ENCODE peak calls at places on chromosomes 1 and 21, in six cellular contexts. One of them, this sample, is unnamed.

GRCh38 chr1:21668232-21669032 is 725 bp downstream of the RAP1GAP start:
- DNase-seq in mesenchymal stem cell: no peak
- DNase-seq in MM.1S: no peak
- DNase-seq in CD4-positive, alpha-beta memory T cell: no peak
- DNase-seq in A549: no peak
- DNase-seq in trophoblast cell: no peak
- DNase-seq in this sample: no peak

GRCh38 chr1:7533006-7533405 is 238.1 kb upstream of the VAMP3 start:
- DNase-seq in mesenchymal stem cell: no peak
- DNase-seq in MM.1S: no peak
- DNase-seq in CD4-positive, alpha-beta memory T cell: no peak
- DNase-seq in A549: no peak
- DNase-seq in trophoblast cell: no peak
- DNase-seq in this sample: no peak

GRCh38 chr21:44298301-44298700 is 1.6 kb upstream of the PFKL start:
- DNase-seq in mesenchymal stem cell: no peak
- DNase-seq in MM.1S: peak
- DNase-seq in CD4-positive, alpha-beta memory T cell: peak
- DNase-seq in A549: no peak
- DNase-seq in trophoblast cell: peak
- DNase-seq in this sample: no peak

GRCh38 chr1:39886757-39887231 is 3.5 kb upstream of the TRIT1 start:
- DNase-seq in mesenchymal stem cell: peak
- DNase-seq in MM.1S: no peak
- DNase-seq in CD4-positive, alpha-beta memory T cell: no peak
- DNase-seq in A549: no peak
- DNase-seq in trophoblast cell: peak
- DNase-seq in this sample: no peak

GRCh38 chr1:69492286-69492685 is 75.4 kb upstream of the LRRC7 start:
- DNase-seq in mesenchymal stem cell: no peak
- DNase-seq in MM.1S: no peak
- DNase-seq in CD4-positive, alpha-beta memory T cell: no peak
- DNase-seq in A549: no peak
- DNase-seq in trophoblast cell: no peak
- DNase-seq in this sample: no peak

GRCh38 chr1:100862591-100862990 is 32.1 kb downstream of the EXTL2 start:
- DNase-seq in mesenchymal stem cell: no peak
- DNase-seq in MM.1S: no peak
- DNase-seq in CD4-positive, alpha-beta memory T cell: no peak
- DNase-seq in A549: no peak
- DNase-seq in trophoblast cell: no peak
- DNase-seq in this sample: no peak

GRCh38 chr1:226619031-226619430 is 70.5 kb downstream of the STUM start:
- DNase-seq in mesenchymal stem cell: no peak
- DNase-seq in MM.1S: no peak
- DNase-seq in CD4-positive, alpha-beta memory T cell: no peak
- DNase-seq in A549: no peak
- DNase-seq in trophoblast cell: no peak
- DNase-seq in this sample: no peak

GRCh38 chr1:186008920-186009737 is 274.9 kb downstream of the HMCN1 start:
- DNase-seq in mesenchymal stem cell: no peak
- DNase-seq in MM.1S: peak
- DNase-seq in CD4-positive, alpha-beta memory T cell: no peak
- DNase-seq in A549: no peak
- DNase-seq in trophoblast cell: no peak
- DNase-seq in this sample: no peak

GRCh38 chr21:23478381-23478780 is 2128.9 kb downstream of the MRPL39 start:
- DNase-seq in mesenchymal stem cell: no peak
- DNase-seq in MM.1S: no peak
- DNase-seq in CD4-positive, alpha-beta memory T cell: no peak
- DNase-seq in A549: no peak
- DNase-seq in trophoblast cell: no peak
- DNase-seq in this sample: no peak

GRCh38 chr1:46080257-46080656 is 52.2 kb downstream of the PIK3R3 start:
- DNase-seq in mesenchymal stem cell: no peak
- DNase-seq in MM.1S: no peak
- DNase-seq in CD4-positive, alpha-beta memory T cell: no peak
- DNase-seq in A549: no peak
- DNase-seq in trophoblast cell: no peak
- DNase-seq in this sample: no peak
- H3K4me3 ChIP-seq in mesenchymal stem cell: no peak
- H3K4me3 ChIP-seq in MM.1S: no peak
- H3K4me3 ChIP-seq in CD4-positive, alpha-beta memory T cell: no peak
- H3K4me3 ChIP-seq in A549: no peak
- H3K4me3 ChIP-seq in trophoblast cell: no peak
- H3K4me3 ChIP-seq in this sample: no peak

GRCh38 chr1:55039342-55040082 is at the start of gene PCSK9:
- DNase-seq in mesenchymal stem cell: peak
- DNase-seq in MM.1S: no peak
- DNase-seq in CD4-positive, alpha-beta memory T cell: no peak
- DNase-seq in A549: peak
- DNase-seq in trophoblast cell: no peak
- DNase-seq in this sample: no peak
- H3K4me3 ChIP-seq in mesenchymal stem cell: peak
- H3K4me3 ChIP-seq in MM.1S: no peak
- H3K4me3 ChIP-seq in CD4-positive, alpha-beta memory T cell: no peak
- H3K4me3 ChIP-seq in A549: peak
- H3K4me3 ChIP-seq in trophoblast cell: peak
- H3K4me3 ChIP-seq in this sample: no peak

DNA sequence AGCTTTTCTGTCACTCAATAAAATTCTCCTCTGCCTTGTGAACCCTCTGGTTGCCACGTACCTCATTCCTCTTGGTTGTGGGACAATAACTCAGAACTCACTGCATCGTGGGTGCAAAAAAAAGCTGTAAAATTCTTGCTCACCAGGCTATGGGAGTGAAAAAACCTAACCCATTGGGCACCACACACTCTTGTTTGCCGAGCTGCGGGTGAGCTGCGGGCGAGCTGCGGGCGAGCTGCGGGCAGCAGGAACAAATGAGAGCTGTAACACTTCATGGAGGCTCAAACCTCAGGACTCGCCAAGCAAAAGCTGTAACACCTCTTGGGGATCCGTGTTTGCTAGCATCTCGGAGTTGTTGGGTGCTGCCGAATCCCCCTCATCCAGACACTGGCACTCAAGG is 641.3 kb upstream of the CHRM3 start:
- DNase-seq in mesenchymal stem cell: no peak
- DNase-seq in MM.1S: no peak
- DNase-seq in CD4-positive, alpha-beta memory T cell: no peak
- DNase-seq in A549: no peak
- DNase-seq in trophoblast cell: no peak
- DNase-seq in this sample: no peak
- H3K4me3 ChIP-seq in mesenchymal stem cell: no peak
- H3K4me3 ChIP-seq in MM.1S: no peak
- H3K4me3 ChIP-seq in CD4-positive, alpha-beta memory T cell: no peak
- H3K4me3 ChIP-seq in A549: no peak
- H3K4me3 ChIP-seq in trophoblast cell: no peak
- H3K4me3 ChIP-seq in this sample: no peak

DNA sequence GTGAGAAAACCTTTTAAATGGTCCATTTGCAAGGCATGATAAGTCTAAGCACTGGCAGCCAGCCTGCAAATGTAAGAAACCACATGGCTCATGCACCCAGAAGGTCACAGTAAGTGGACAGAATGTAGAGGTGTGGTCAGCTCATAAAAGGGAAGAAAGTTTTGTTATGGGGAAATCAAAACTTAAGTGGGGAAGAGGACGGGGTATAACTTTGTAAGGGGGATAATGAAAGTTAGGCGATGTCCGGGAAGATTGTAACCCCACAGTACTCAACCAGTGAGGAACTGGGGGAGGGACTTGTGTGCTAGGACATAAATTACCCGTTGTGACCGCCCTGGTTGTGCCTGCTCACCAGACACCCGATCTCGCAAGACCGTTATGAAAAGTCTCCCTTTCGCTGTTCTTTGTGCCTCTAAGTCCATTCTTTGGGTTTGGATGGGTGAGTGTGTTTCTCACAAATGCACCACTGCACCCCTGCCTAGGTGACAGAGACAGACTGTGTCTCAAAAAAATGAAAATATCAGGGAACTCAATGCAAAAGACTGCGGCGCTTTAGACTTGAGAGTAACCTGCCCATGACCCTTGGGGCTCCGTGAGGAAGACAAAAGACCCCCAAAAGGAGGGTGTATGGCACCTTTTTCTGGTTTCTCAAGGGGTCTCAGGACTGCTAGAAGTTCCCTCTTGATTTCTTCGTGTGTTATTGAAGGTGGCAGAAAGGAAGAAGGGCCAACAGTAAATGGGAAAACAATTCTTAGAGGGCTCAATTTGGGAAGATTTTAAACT is 28.6 kb upstream of the ZNF496 start:
- DNase-seq in mesenchymal stem cell: no peak
- DNase-seq in MM.1S: no peak
- DNase-seq in CD4-positive, alpha-beta memory T cell: no peak
- DNase-seq in A549: no peak
- DNase-seq in trophoblast cell: no peak
- DNase-seq in this sample: no peak
- H3K4me3 ChIP-seq in mesenchymal stem cell: peak
- H3K4me3 ChIP-seq in MM.1S: no peak
- H3K4me3 ChIP-seq in CD4-positive, alpha-beta memory T cell: no peak
- H3K4me3 ChIP-seq in A549: no peak
- H3K4me3 ChIP-seq in trophoblast cell: no peak
- H3K4me3 ChIP-seq in this sample: no peak

DNA sequence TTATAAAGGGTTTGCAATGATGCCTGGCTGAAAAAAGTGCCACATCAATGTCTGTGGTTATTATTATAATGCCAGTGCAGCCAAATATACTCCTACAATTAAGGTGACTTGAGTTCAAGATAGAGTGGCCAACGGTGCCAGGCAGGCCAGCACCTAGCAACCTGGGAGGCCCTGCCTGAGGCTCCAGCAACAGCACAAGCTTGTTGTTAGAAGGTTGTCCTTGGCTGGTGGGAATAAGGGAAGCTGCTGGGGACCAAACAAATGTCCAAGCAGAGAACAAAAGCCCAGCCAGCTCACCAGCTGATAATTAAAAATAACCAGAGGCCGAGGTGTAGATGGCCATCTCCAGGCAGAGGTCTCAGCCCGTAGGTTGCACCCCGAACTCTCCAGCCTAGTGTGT is 2.0 kb downstream of the TMPRSS2 start:
- DNase-seq in mesenchymal stem cell: no peak
- DNase-seq in MM.1S: no peak
- DNase-seq in CD4-positive, alpha-beta memory T cell: no peak
- DNase-seq in A549: no peak
- DNase-seq in trophoblast cell: no peak
- DNase-seq in this sample: no peak
- H3K4me3 ChIP-seq in mesenchymal stem cell: no peak
- H3K4me3 ChIP-seq in MM.1S: no peak
- H3K4me3 ChIP-seq in CD4-positive, alpha-beta memory T cell: no peak
- H3K4me3 ChIP-seq in A549: no peak
- H3K4me3 ChIP-seq in trophoblast cell: no peak
- H3K4me3 ChIP-seq in this sample: no peak

GRCh38 chr1:241114699-241115233 is 242.2 kb downstream of the RGS7 start:
- DNase-seq in mesenchymal stem cell: no peak
- DNase-seq in MM.1S: no peak
- DNase-seq in CD4-positive, alpha-beta memory T cell: no peak
- DNase-seq in A549: no peak
- DNase-seq in trophoblast cell: no peak
- DNase-seq in this sample: no peak
- H3K4me3 ChIP-seq in mesenchymal stem cell: no peak
- H3K4me3 ChIP-seq in MM.1S: no peak
- H3K4me3 ChIP-seq in CD4-positive, alpha-beta memory T cell: no peak
- H3K4me3 ChIP-seq in A549: no peak
- H3K4me3 ChIP-seq in trophoblast cell: no peak
- H3K4me3 ChIP-seq in this sample: no peak

DNA sequence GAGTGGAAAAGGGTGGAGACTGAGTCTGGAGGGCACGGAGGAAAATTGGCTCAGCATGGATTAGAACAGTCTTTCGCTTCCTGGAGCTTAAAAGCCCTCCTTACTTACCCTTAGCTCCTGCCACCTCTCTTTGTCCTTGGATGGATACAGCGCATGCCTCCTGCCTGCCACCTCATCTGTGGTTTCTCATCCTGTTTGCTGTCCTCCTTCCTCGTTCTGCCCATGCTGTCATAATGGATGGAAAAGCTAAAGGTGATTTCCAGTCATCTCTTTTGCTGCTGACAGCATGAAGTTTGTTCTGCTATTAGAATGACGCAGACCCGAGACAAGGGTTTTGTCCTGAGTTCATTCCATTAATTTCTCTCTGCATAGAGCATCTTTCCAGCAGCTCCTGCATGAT is 425.9 kb downstream of the KIF26B start:
- DNase-seq in mesenchymal stem cell: no peak
- DNase-seq in MM.1S: no peak
- DNase-seq in CD4-positive, alpha-beta memory T cell: no peak
- DNase-seq in A549: no peak
- DNase-seq in trophoblast cell: no peak
- DNase-seq in this sample: no peak
- H3K4me3 ChIP-seq in mesenchymal stem cell: no peak
- H3K4me3 ChIP-seq in MM.1S: no peak
- H3K4me3 ChIP-seq in CD4-positive, alpha-beta memory T cell: no peak
- H3K4me3 ChIP-seq in A549: no peak
- H3K4me3 ChIP-seq in trophoblast cell: no peak
- H3K4me3 ChIP-seq in this sample: no peak

GRCh38 chr1:156659994-156660751 is 17.0 kb downstream of the NES start:
- DNase-seq in mesenchymal stem cell: peak
- DNase-seq in MM.1S: peak
- DNase-seq in CD4-positive, alpha-beta memory T cell: peak
- DNase-seq in A549: peak
- DNase-seq in trophoblast cell: peak
- DNase-seq in this sample: peak
- H3K4me3 ChIP-seq in mesenchymal stem cell: peak
- H3K4me3 ChIP-seq in MM.1S: peak
- H3K4me3 ChIP-seq in CD4-positive, alpha-beta memory T cell: peak
- H3K4me3 ChIP-seq in A549: peak
- H3K4me3 ChIP-seq in trophoblast cell: peak
- H3K4me3 ChIP-seq in this sample: no peak

DNA sequence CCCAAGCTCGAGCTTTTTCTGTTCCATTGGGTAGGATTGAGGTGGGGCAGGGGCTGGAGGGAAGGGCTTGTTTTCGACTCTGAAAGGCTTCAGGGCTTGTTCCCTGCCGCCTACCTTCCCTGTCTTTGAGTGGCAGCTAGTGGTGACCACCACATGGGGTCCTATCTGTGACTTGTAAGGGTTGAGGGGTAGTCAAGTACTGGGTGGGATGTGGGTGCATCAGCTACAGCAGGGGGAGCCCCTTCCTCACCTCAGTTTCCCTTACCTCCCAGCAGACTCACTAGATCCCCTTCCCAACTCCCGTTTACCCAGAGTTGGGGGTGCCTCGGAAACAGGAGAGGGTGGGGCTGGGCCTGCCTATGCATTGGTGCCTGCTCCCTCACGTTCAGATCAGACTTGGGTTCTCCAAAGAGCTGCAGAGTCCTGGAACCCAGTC is 5.9 kb downstream of the FOXO6 start:
- DNase-seq in mesenchymal stem cell: no peak
- DNase-seq in MM.1S: no peak
- DNase-seq in CD4-positive, alpha-beta memory T cell: no peak
- DNase-seq in A549: no peak
- DNase-seq in trophoblast cell: no peak
- DNase-seq in this sample: no peak
- H3K4me3 ChIP-seq in mesenchymal stem cell: no peak
- H3K4me3 ChIP-seq in MM.1S: no peak
- H3K4me3 ChIP-seq in CD4-positive, alpha-beta memory T cell: peak
- H3K4me3 ChIP-seq in A549: no peak
- H3K4me3 ChIP-seq in trophoblast cell: no peak
- H3K4me3 ChIP-seq in this sample: no peak